ENCODE peak calls at places on chromosomes 7 and 10, in seven cellular contexts. B, G, Y, U, L, Q and M are unnamed samples.

GRCh38 chr10:132735923-132736391 is 50.0 kb downstream of the NKX6-2 start:
- DNase-seq in B (no peak), Q (no peak), G (no peak), L (no peak), Y (no peak), U (no peak), M (no peak)

GRCh38 chr10:95501203-95502094 is 59.7 kb downstream of the SORBS1 start:
- DNase-seq in G (no peak), L (no peak), B (no peak), U (no peak), Q (no peak), Y (no peak), M (no peak)

GRCh38 chr7:153628825-153629224 is 423.4 kb upstream of the DPP6 start:
- DNase-seq in L (no peak), Q (no peak), G (no peak), B (no peak), U (no peak), Y (no peak), M (peak; percentile 26)

GRCh38 chr10:51964630-51965029 is 265.2 kb upstream of the CSTF2T start:
- DNase-seq in Y (no peak), G (no peak), U (no peak), B (no peak), L (no peak), Q (no peak), M (no peak)

GRCh38 chr10:104032144-104032775 is 53.4 kb downstream of the COL17A1 start:
- DNase-seq in U (no peak), Q (no peak), B (no peak), L (no peak), Y (no peak), G (no peak), M (no peak)

GRCh38 chr7:70614237-70614984 is 517.5 kb upstream of the GALNT17 start:
- DNase-seq in G (peak; percentile 52), L (no peak), U (peak; percentile 88), Q (no peak), B (no peak), Y (peak; percentile 83), M (peak; percentile 15)

GRCh38 chr7:106841896-106842390 is 23.1 kb upstream of the PIK3CG start:
- DNase-seq in U (no peak), Q (no peak), G (peak; percentile 26), B (no peak), Y (peak; percentile 58), L (no peak), M (no peak)

GRCh38 chr7:138756591-138757222 is 41.1 kb upstream of the TMEM213 start:
- DNase-seq in U (peak; percentile 15), Q (no peak), B (no peak), G (no peak), L (no peak), Y (no peak), M (no peak)

GRCh38 chr10:8336629-8337331 is 282.3 kb downstream of the GATA3 start:
- DNase-seq in U (no peak), L (no peak), Q (no peak), B (no peak), G (no peak), Y (no peak), M (no peak)

GRCh38 chr7:1447551-1448244 is 11.6 kb downstream of the MICALL2 start:
- DNase-seq in B (no peak), L (no peak), G (peak; percentile 15), U (peak; percentile 55), Y (no peak), Q (no peak), M (no peak)

GRCh38 chr7:34026481-34027225 is 121.3 kb downstream of the BMPER start:
- DNase-seq in B (no peak), Y (no peak), U (no peak), Q (no peak), G (no peak), L (no peak), M (no peak)

GRCh38 chr10:51985326-51985725 is 285.9 kb upstream of the CSTF2T start:
- DNase-seq in U (no peak), G (no peak), Y (no peak), L (no peak), Q (no peak), B (no peak), M (no peak)

GRCh38 chr10:70122742-70123141 is 9.9 kb downstream of the AIFM2 start:
- DNase-seq in Y (no peak), Q (no peak), G (peak; percentile 25), B (no peak), U (no peak), L (no peak), M (no peak)

GRCh38 chr10:120819366-120819765 is 31.8 kb upstream of the WDR11 start:
- DNase-seq in Y (no peak), Q (no peak), G (no peak), B (no peak), L (no peak), U (no peak), M (no peak)

GRCh38 chr7:128923411-128923800 is 12.9 kb upstream of the KCP start:
- DNase-seq in Y (peak; percentile 2), Q (no peak), U (no peak), G (no peak), B (no peak), L (no peak), M (no peak)

GRCh38 chr10:58743466-58744115 is 230.9 kb downstream of the BICC1 start:
- DNase-seq in Y (peak; percentile 20), Q (no peak), U (no peak), L (no peak), G (peak; percentile 68), B (no peak), M (no peak)

GRCh38 chr7:136976504-136977251 is 108.2 kb downstream of the CHRM2 start:
- DNase-seq in G (peak; percentile 51), B (no peak), Q (no peak), L (no peak), U (no peak), Y (no peak), M (no peak)

GRCh38 chr7:44056681-44057080 is 8.7 kb downstream of the PGAM2 start:
- DNase-seq in G (no peak), U (no peak), Y (no peak), L (no peak), Q (no peak), B (no peak), M (no peak)

GRCh38 chr10:125257521-125258105 is 97.2 kb upstream of the CTBP2 start:
- DNase-seq in Y (no peak), G (no peak), L (no peak), Q (no peak), U (no peak), B (no peak), M (no peak)

GRCh38 chr7:19772858-19773337 is 519 bp downstream of the TMEM196 start:
- DNase-seq in U (peak; percentile 6), G (peak; percentile 1), L (no peak), B (no peak), Y (peak; percentile 68), Q (no peak), M (no peak)

GRCh38 chr7:107559864-107560263 is 3.9 kb downstream of the COG5 start:
- DNase-seq in U (peak; percentile 44), Y (peak; percentile 37), Q (no peak), G (peak; percentile 70), L (no peak), B (no peak), M (no peak)

GRCh38 chr7:83820641-83821040 is 171.7 kb upstream of the SEMA3E start:
- DNase-seq in G (no peak), L (no peak), U (no peak), Q (no peak), Y (no peak), B (no peak), M (no peak)

GRCh38 chr7:34928052-34928451 is 109.2 kb downstream of the DPY19L1 start:
- DNase-seq in G (peak; percentile 27), Q (peak; percentile 52), B (peak; percentile 46), U (peak; percentile 62), L (peak; percentile 7), Y (peak; percentile 71), M (peak; percentile 15)

GRCh38 chr7:12031638-12032037 is 179.5 kb upstream of the TMEM106B start:
- DNase-seq in L (no peak), Q (no peak), U (peak; percentile 93), B (peak; percentile 11), G (peak; percentile 62), Y (peak; percentile 47), M (no peak)

GRCh38 chr10:35451103-35452016 is 115.1 kb downstream of the CCNY start:
- DNase-seq in B (peak; percentile 32), U (no peak), Q (no peak), L (no peak), Y (no peak), G (no peak), M (no peak)

GRCh38 chr7:105530546-105530945 is 1.5 kb upstream of the RINT1 start:
- DNase-seq in B (no peak), Q (no peak), U (no peak), G (no peak), L (no peak), Y (no peak), M (no peak)

GRCh38 chr10:81496626-81497025 is 378.4 kb upstream of the NRG3 start:
- DNase-seq in Y (no peak), Q (no peak), U (no peak), G (no peak), B (no peak), L (no peak), M (no peak)

GRCh38 chr10:120598377-120598776 is 141.3 kb downstream of the PLPP4 start:
- DNase-seq in Y (no peak), Q (no peak), G (no peak), L (no peak), B (no peak), U (no peak), M (peak; percentile 7)

GRCh38 chr10:3081383-3081981 is 14.1 kb downstream of the PFKP start:
- DNase-seq in B (no peak), G (no peak), L (no peak), Y (no peak), Q (no peak), U (no peak), M (no peak)

GRCh38 chr7:77199008-77199966 is at the start of gene FGL2:
- DNase-seq in Q (peak; percentile 47), Y (no peak), L (no peak), G (peak; percentile 43), U (peak; percentile 48), B (no peak), M (peak; percentile 75)

GRCh38 chr10:101843032-101843991 is at the start of gene KCNIP2:
- DNase-seq in B (no peak), L (no peak), Q (no peak), G (no peak), U (no peak), Y (no peak), M (no peak)